ENCODE peak calls at places on chromosomes 11 and 22, in four cellular contexts. One of them, this sample, is unnamed.

GRCh38 chr11:33040862-33041453 is 1.6 kb downstream of the TCP11L1 start:
- DNase-seq in suprapubic skin: no peak
- DNase-seq in H1: no peak
- DNase-seq in A549: no peak
- DNase-seq in this sample: no peak

GRCh38 chr22:43550024-43550620 is 138.3 kb downstream of the MPPED1 start:
- DNase-seq in suprapubic skin: peak; percentile 38
- DNase-seq in H1: peak; percentile 44
- DNase-seq in A549: no peak
- DNase-seq in this sample: no peak

GRCh38 chr11:103800406-103801114 is 235.9 kb upstream of the DDI1 start:
- DNase-seq in A549: no peak
- DNase-seq in suprapubic skin: no peak
- DNase-seq in H1: no peak
- DNase-seq in this sample: no peak

GRCh38 chr11:131297441-131297840 is 73.0 kb upstream of the NTM start:
- DNase-seq in H1: no peak
- DNase-seq in A549: no peak
- DNase-seq in suprapubic skin: no peak
- DNase-seq in this sample: no peak

GRCh38 chr22:48921411-48921903 is 906.2 kb downstream of the BRD1 start:
- DNase-seq in A549: no peak
- DNase-seq in H1: no peak
- DNase-seq in suprapubic skin: no peak
- DNase-seq in this sample: peak; percentile 81

GRCh38 chr22:23789638-23790037 is 2.9 kb downstream of the SMARCB1 start:
- DNase-seq in H1: no peak
- DNase-seq in suprapubic skin: no peak
- DNase-seq in A549: no peak
- DNase-seq in this sample: no peak

GRCh38 chr11:70574725-70575347 is 176.5 kb downstream of the CTTN start:
- DNase-seq in H1: no peak
- DNase-seq in A549: no peak
- DNase-seq in suprapubic skin: no peak
- DNase-seq in this sample: no peak

GRCh38 chr11:60530454-60530853 is 15.3 kb downstream of the MS4A13 start:
- DNase-seq in suprapubic skin: no peak
- DNase-seq in H1: no peak
- DNase-seq in A549: no peak
- DNase-seq in this sample: no peak

GRCh38 chr11:45021692-45022130 is 71.0 kb upstream of the TP53I11 start:
- DNase-seq in suprapubic skin: peak; percentile 91
- DNase-seq in H1: peak; percentile 67
- DNase-seq in A549: no peak
- DNase-seq in this sample: peak; percentile 94

GRCh38 chr22:28600546-28601143 is 79.0 kb downstream of the TTC28 start:
- DNase-seq in A549: peak; percentile 11
- DNase-seq in suprapubic skin: no peak
- DNase-seq in H1: no peak
- DNase-seq in this sample: no peak

GRCh38 chr22:40058265-40058664 is 63.5 kb downstream of the FAM83F start:
- DNase-seq in suprapubic skin: no peak
- DNase-seq in A549: no peak
- DNase-seq in H1: no peak
- DNase-seq in this sample: no peak

GRCh38 chr22:23685205-23685784 is 5.5 kb upstream of the RGL4 start:
- DNase-seq in A549: no peak
- DNase-seq in suprapubic skin: no peak
- DNase-seq in H1: no peak
- DNase-seq in this sample: no peak

GRCh38 chr22:32518848-32519247 is 44.2 kb downstream of the FBXO7 start:
- DNase-seq in A549: no peak
- DNase-seq in suprapubic skin: no peak
- DNase-seq in H1: no peak
- DNase-seq in this sample: no peak

GRCh38 chr11:61725632-61726280 is 26.7 kb upstream of the MYRF start:
- DNase-seq in H1: no peak
- DNase-seq in suprapubic skin: no peak
- DNase-seq in A549: no peak
- DNase-seq in this sample: no peak

GRCh38 chr11:108609681-108610080 is 16.1 kb upstream of the EXPH5 start:
- DNase-seq in H1: no peak
- DNase-seq in suprapubic skin: no peak
- DNase-seq in A549: no peak
- DNase-seq in this sample: no peak

GRCh38 chr11:10305964-10306918 is 1.4 kb downstream of the ADM start:
- DNase-seq in suprapubic skin: no peak
- DNase-seq in A549: peak; percentile 31
- DNase-seq in H1: peak; percentile 65
- DNase-seq in this sample: no peak

GRCh38 chr22:24442352-24442744 is 14.9 kb downstream of the ADORA2A start:
- DNase-seq in suprapubic skin: no peak
- DNase-seq in H1: no peak
- DNase-seq in A549: no peak
- DNase-seq in this sample: no peak

GRCh38 chr11:26134481-26135355 is 197.2 kb upstream of the ANO3 start:
- DNase-seq in suprapubic skin: no peak
- DNase-seq in H1: no peak
- DNase-seq in A549: no peak
- DNase-seq in this sample: no peak

GRCh38 chr22:47204002-47204979 is 441.8 kb downstream of the TBC1D22A start:
- DNase-seq in A549: no peak
- DNase-seq in H1: peak; percentile 16
- DNase-seq in suprapubic skin: peak; percentile 74
- DNase-seq in this sample: peak; percentile 81

GRCh38 chr22:26476705-26477340 is 6.8 kb downstream of the HPS4 start:
- DNase-seq in suprapubic skin: no peak
- DNase-seq in A549: no peak
- DNase-seq in H1: no peak
- DNase-seq in this sample: no peak

GRCh38 chr11:5291207-5291838 is 10.4 kb downstream of the OR51B4 start:
- DNase-seq in H1: no peak
- DNase-seq in A549: peak; percentile 47
- DNase-seq in suprapubic skin: no peak
- DNase-seq in this sample: no peak

GRCh38 chr11:116740741-116741140 is 32.0 kb downstream of the BUD13 start:
- DNase-seq in A549: no peak
- DNase-seq in suprapubic skin: no peak
- DNase-seq in H1: no peak
- DNase-seq in this sample: peak; percentile 79

GRCh38 chr11:36308577-36308976 is 12.5 kb downstream of the PRR5L start:
- DNase-seq in suprapubic skin: no peak
- DNase-seq in A549: no peak
- DNase-seq in H1: no peak
- DNase-seq in this sample: peak; percentile 29

GRCh38 chr22:29310065-29310862 is 3.8 kb downstream of the GAS2L1 start:
- DNase-seq in A549: no peak
- DNase-seq in suprapubic skin: no peak
- DNase-seq in H1: peak; percentile 57
- DNase-seq in this sample: no peak

GRCh38 chr11:33043221-33043833 is 4.0 kb downstream of the TCP11L1 start:
- DNase-seq in A549: no peak
- DNase-seq in H1: no peak
- DNase-seq in suprapubic skin: no peak
- DNase-seq in this sample: no peak

GRCh38 chr11:117781650-117782049 is 15.4 kb downstream of the DSCAML1 start:
- DNase-seq in suprapubic skin: no peak
- DNase-seq in H1: no peak
- DNase-seq in A549: no peak
- DNase-seq in this sample: no peak

GRCh38 chr11:74870485-74870884 is 78.4 kb downstream of the XRRA1 start:
- DNase-seq in suprapubic skin: no peak
- DNase-seq in H1: no peak
- DNase-seq in A549: peak; percentile 46
- DNase-seq in this sample: no peak

GRCh38 chr11:128506999-128507591 is 80.3 kb downstream of the ETS1 start:
- DNase-seq in suprapubic skin: peak; percentile 93
- DNase-seq in H1: no peak
- DNase-seq in A549: peak; percentile 72
- DNase-seq in this sample: peak; percentile 96

GRCh38 chr11:65646921-65647701 is 9.2 kb downstream of the SIPA1 start:
- DNase-seq in H1: peak; percentile 89
- DNase-seq in A549: peak; percentile 67
- DNase-seq in suprapubic skin: no peak
- DNase-seq in this sample: no peak

GRCh38 chr11:23497040-23497439 is 636.8 kb upstream of the CCDC179 start:
- DNase-seq in H1: no peak
- DNase-seq in suprapubic skin: no peak
- DNase-seq in A549: no peak
- DNase-seq in this sample: no peak

GRCh38 chr11:2582436-2582931 is 117.3 kb downstream of the KCNQ1OT1 start:
- DNase-seq in A549: no peak
- DNase-seq in H1: peak; percentile 37
- DNase-seq in suprapubic skin: no peak
- DNase-seq in this sample: no peak

GRCh38 chr11:126246636-126247035 is 22.1 kb downstream of the SRPRA start:
- DNase-seq in A549: no peak
- DNase-seq in H1: no peak
- DNase-seq in suprapubic skin: no peak
- DNase-seq in this sample: no peak

GRCh38 chr11:20388096-20389055 is 860 bp downstream of the PRMT3 start:
- DNase-seq in A549: no peak
- DNase-seq in suprapubic skin: no peak
- DNase-seq in H1: no peak
- DNase-seq in this sample: no peak

GRCh38 chr22:24758164-24758799 is 16.2 kb downstream of the PIWIL3 start:
- DNase-seq in H1: peak; percentile 70
- DNase-seq in suprapubic skin: no peak
- DNase-seq in A549: peak; percentile 14
- DNase-seq in this sample: no peak

GRCh38 chr11:6650980-6651379 is 4.6 kb downstream of the DCHS1 start:
- DNase-seq in suprapubic skin: no peak
- DNase-seq in H1: no peak
- DNase-seq in A549: no peak
- DNase-seq in this sample: peak; percentile 72

GRCh38 chr22:28976588-28976987 is 85.0 kb downstream of the C22orf31 start:
- DNase-seq in H1: no peak
- DNase-seq in A549: no peak
- DNase-seq in suprapubic skin: no peak
- DNase-seq in this sample: no peak

GRCh38 chr22:40510965-40511364 is 125.6 kb downstream of the MRTFA start:
- DNase-seq in suprapubic skin: no peak
- DNase-seq in A549: no peak
- DNase-seq in H1: no peak
- DNase-seq in this sample: no peak

GRCh38 chr11:33263549-33263948 is 6.4 kb downstream of the HIPK3 start:
- DNase-seq in A549: no peak
- DNase-seq in suprapubic skin: no peak
- DNase-seq in H1: no peak
- DNase-seq in this sample: no peak

GRCh38 chr22:41561788-41562187 is 978 bp downstream of the CSDC2 start:
- DNase-seq in H1: no peak
- DNase-seq in suprapubic skin: no peak
- DNase-seq in A549: no peak
- DNase-seq in this sample: no peak

GRCh38 chr22:41557401-41558240 is 3.2 kb upstream of the CSDC2 start:
- DNase-seq in suprapubic skin: no peak
- DNase-seq in A549: no peak
- DNase-seq in H1: peak; percentile 58
- DNase-seq in this sample: no peak

GRCh38 chr22:41561335-41561734 is 525 bp downstream of the CSDC2 start:
- DNase-seq in A549: no peak
- DNase-seq in H1: peak; percentile 57
- DNase-seq in suprapubic skin: no peak
- DNase-seq in this sample: no peak

GRCh38 chr22:41562461-41562860 is 1.7 kb downstream of the CSDC2 start:
- DNase-seq in A549: no peak
- DNase-seq in suprapubic skin: no peak
- DNase-seq in H1: no peak
- DNase-seq in this sample: no peak

GRCh38 chr22:41560095-41560487 is 719 bp upstream of the CSDC2 start:
- DNase-seq in A549: no peak
- DNase-seq in suprapubic skin: no peak
- DNase-seq in H1: no peak
- DNase-seq in this sample: no peak
- TF ChIP-seq EP300 in A549: no peak
- TF ChIP-seq EP300 in suprapubic skin: no peak
- TF ChIP-seq EP300 in H1: no peak
- TF ChIP-seq EP300 in this sample: no peak

GRCh38 chr11:69273571-69273970 is 20.4 kb upstream of the MYEOV start:
- DNase-seq in A549: no peak
- DNase-seq in suprapubic skin: no peak
- DNase-seq in H1: no peak
- DNase-seq in this sample: no peak
- H3K27ac ChIP-seq in A549: no peak overlapping the region
- H3K27ac ChIP-seq in suprapubic skin: peak overlapping the region; percentile 71
- H3K27ac ChIP-seq in H1: no peak overlapping the region
- H3K27ac ChIP-seq in this sample: no peak overlapping the region

DNA sequence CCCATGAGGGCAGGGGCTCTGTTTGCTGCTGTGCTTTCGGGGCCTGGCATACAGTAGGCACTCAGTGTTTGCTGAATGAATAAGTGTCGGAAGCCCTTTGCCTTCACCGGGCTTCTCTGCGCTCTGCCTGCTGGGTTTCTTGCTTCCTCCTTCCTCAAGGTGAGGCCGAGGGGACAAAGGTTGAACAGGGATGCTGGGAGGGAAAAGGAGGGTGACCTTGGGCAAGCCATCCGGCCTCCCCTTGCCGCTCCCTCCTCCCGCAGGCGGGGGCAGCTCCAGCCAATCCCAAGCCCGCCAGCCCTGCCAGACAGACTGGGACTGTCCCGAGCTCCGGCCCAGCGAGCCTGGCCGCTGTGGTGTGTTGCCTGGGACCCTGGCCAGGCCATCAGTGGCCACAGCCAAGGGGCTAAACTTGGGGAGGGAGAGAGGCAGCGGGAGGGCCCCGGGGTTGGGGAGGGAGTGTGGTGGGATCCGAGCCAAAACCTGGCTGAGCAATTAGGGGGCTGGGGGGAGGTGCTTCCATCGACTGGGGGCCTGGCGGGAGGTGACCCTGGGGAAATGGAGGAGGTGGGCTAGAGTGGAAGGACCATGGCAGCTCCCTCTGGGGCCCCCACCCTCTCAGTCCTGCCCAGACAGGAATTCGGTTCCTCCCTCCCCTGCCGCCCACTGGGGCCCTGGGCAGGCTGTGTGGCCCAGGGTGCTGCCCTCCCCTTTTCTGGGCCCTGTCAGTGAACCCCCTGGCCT is 3.3 kb upstream of the RCOR2 start:
- DNase-seq in suprapubic skin: no peak
- DNase-seq in H1: peak; percentile 85
- DNase-seq in A549: no peak
- DNase-seq in this sample: no peak
- TF ChIP-seq POLR2A in suprapubic skin: no peak
- TF ChIP-seq POLR2A in H1: no peak
- TF ChIP-seq POLR2A in A549: no peak
- TF ChIP-seq POLR2A in this sample: no peak

DNA sequence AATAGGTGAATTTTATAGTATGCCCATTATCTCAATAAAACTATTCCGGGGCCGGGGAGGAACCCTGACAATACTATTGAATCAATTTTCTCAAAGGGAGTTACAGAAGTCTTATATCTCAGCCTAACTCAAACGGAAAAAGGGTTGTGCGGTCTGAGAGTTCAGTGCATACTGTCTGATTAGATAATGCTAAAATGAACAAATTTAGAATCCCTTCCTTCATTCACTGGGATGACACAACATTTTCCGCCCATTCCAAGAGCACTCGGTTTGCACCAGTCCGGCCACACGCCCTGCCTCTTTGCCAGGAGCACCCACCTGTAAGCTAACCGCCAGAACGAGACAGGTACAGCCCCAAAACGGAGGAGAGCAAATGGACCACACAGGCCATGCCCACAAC is 50.0 kb upstream of the NFRKB start:
- DNase-seq in A549: no peak
- DNase-seq in H1: no peak
- DNase-seq in suprapubic skin: no peak
- DNase-seq in this sample: no peak
- TF ChIP-seq EP300 in A549: no peak
- TF ChIP-seq EP300 in H1: no peak
- TF ChIP-seq EP300 in suprapubic skin: no peak
- TF ChIP-seq EP300 in this sample: no peak